ENCODE peak calls at places on chromosomes 12 and 14, in five cellular contexts. Y is CD4-positive, alpha-beta T cell; S is Kasumi-1; J is epithelial cell of esophagus; M is activated CD8-positive, alpha-beta memory T cell treated with anti-CD3 and anti-CD28 coated beads for 48 hours. R is an unnamed sample.

GRCh38 chr12:97609957-97610356 is 147.4 kb downstream of the RMST start:
- DNase-seq in Y (no peak), S (no peak), J (no peak), M (no peak), R (no peak)

GRCh38 chr14:77026166-77026929 is 2.2 kb downstream of the IRF2BPL start:
- DNase-seq in Y (no peak), S (no peak), J (peak), M (no peak), R (no peak)

GRCh38 chr14:54606178-54606577 is 39.2 kb downstream of the SAMD4A start:
- DNase-seq in Y (no peak), S (no peak), J (no peak), M (no peak), R (no peak)

GRCh38 chr14:100740931-100741330 is 14.2 kb downstream of the DLK1 start:
- DNase-seq in Y (no peak), S (no peak), J (no peak), M (no peak), R (no peak)

GRCh38 chr14:32083789-32084188 is 6.7 kb downstream of the ARHGAP5 start:
- DNase-seq in Y (no peak), S (no peak), J (no peak), M (no peak), R (no peak)

GRCh38 chr14:33120966-33121365 is 182.3 kb downstream of the NPAS3 start:
- DNase-seq in Y (no peak), S (no peak), J (peak), M (no peak), R (no peak)

GRCh38 chr12:56326533-56326932 is 7.3 kb downstream of the PAN2 start:
- DNase-seq in Y (no peak), S (no peak), J (peak), M (no peak), R (no peak)

GRCh38 chr14:91195881-91196280 is 48.6 kb downstream of the GPR68 start:
- DNase-seq in Y (no peak), S (no peak), J (no peak), M (no peak), R (no peak)

GRCh38 chr12:47014474-47014873 is 64.9 kb upstream of the PCED1B start:
- DNase-seq in Y (no peak), S (no peak), J (peak), M (no peak), R (no peak)

GRCh38 chr14:101963611-101964296 is 619 bp upstream of the DYNC1H1 start:
- DNase-seq in Y (no peak), S (no peak), J (no peak), M (no peak), R (no peak)

GRCh38 chr14:76924363-76925151 is 98.3 kb downstream of the LRRC74A start:
- DNase-seq in Y (peak), S (no peak), J (no peak), M (no peak), R (peak)

GRCh38 chr12:64042901-64043300 is 179.2 kb downstream of the KICS2 start:
- DNase-seq in Y (no peak), S (no peak), J (no peak), M (no peak), R (no peak)

GRCh38 chr12:67208326-67209067 is 60.7 kb upstream of the CAND1 start:
- DNase-seq in Y (no peak), S (no peak), J (no peak), M (no peak), R (no peak)

GRCh38 chr12:54197037-54197909 is 8.5 kb upstream of the SMUG1 start:
- DNase-seq in Y (no peak), S (no peak), J (peak), M (no peak), R (no peak)

GRCh38 chr14:101197595-101198397 is 294.3 kb upstream of the RTL1 start:
- DNase-seq in Y (no peak), S (no peak), J (no peak), M (no peak), R (no peak)

GRCh38 chr14:94581127-94581999 is at the start of gene SERPINA5:
- DNase-seq in Y (no peak), S (no peak), J (no peak), M (no peak), R (no peak)

GRCh38 chr12:54680374-54680773 is 32.2 kb upstream of the DCD start:
- DNase-seq in Y (no peak), S (peak), J (peak), M (no peak), R (no peak)

GRCh38 chr12:69415471-69416275 is 54.5 kb upstream of the FRS2 start:
- DNase-seq in Y (no peak), S (peak), J (peak), M (no peak), R (no peak)

GRCh38 chr12:5656836-5657235 is 224.9 kb downstream of the NTF3 start:
- DNase-seq in Y (no peak), S (no peak), J (no peak), M (no peak), R (no peak)

GRCh38 chr12:90940872-90941499 is 14.0 kb downstream of the CCER1 start:
- DNase-seq in Y (no peak), S (peak), J (peak), M (no peak), R (peak)

GRCh38 chr12:14614704-14615121 is 47.0 kb upstream of the PLBD1 start:
- DNase-seq in Y (no peak), S (no peak), J (peak), M (no peak), R (no peak)

GRCh38 chr12:78194448-78194847 is 363.8 kb downstream of the NAV3 start:
- DNase-seq in Y (no peak), S (no peak), J (peak), M (no peak), R (no peak)

GRCh38 chr12:104692335-104693218 is 235.8 kb downstream of the CHST11 start:
- DNase-seq in Y (no peak), S (no peak), J (no peak), M (no peak), R (no peak)

GRCh38 chr12:17609152-17609551 is 480.8 kb downstream of the RERGL start:
- DNase-seq in Y (no peak), S (no peak), J (no peak), M (no peak), R (no peak)

GRCh38 chr12:6764011-6764828 is 1.9 kb upstream of the PTMS start:
- DNase-seq in Y (peak), S (peak), J (peak), M (no peak), R (no peak)

GRCh38 chr12:131089526-131090253 is 136.0 kb downstream of the ADGRD1 start:
- DNase-seq in Y (no peak), S (no peak), J (no peak), M (no peak), R (no peak)

GRCh38 chr12:109027767-109028166 is 6.9 kb upstream of the SVOP start:
- DNase-seq in Y (no peak), S (peak), J (no peak), M (no peak), R (no peak)

GRCh38 chr12:48671231-48671856 is 10.7 kb downstream of the KANSL2 start:
- DNase-seq in Y (no peak), S (no peak), J (peak), M (no peak), R (no peak)

GRCh38 chr12:107400686-107401447 is 284.7 kb upstream of the PWP1 start:
- DNase-seq in Y (no peak), S (no peak), J (peak), M (no peak), R (no peak)

GRCh38 chr12:49698619-49699545 is 8.3 kb downstream of the FMNL3 start:
- DNase-seq in Y (no peak), S (peak), J (peak), M (no peak), R (peak)

GRCh38 chr12:119183942-119184695 is 5.4 kb downstream of the HSPB8 start:
- DNase-seq in Y (no peak), S (no peak), J (no peak), M (no peak), R (no peak)

GRCh38 chr12:24499151-24500146 is 449.5 kb downstream of the BCAT1 start:
- DNase-seq in Y (no peak), S (no peak), J (peak), M (no peak), R (no peak)

GRCh38 chr14:76985540-76986260 is 42.8 kb downstream of the IRF2BPL start:
- DNase-seq in Y (no peak), S (no peak), J (no peak), M (no peak), R (no peak)

GRCh38 chr12:3200032-3200617 is 122.9 kb downstream of the TSPAN9 start:
- DNase-seq in Y (no peak), S (no peak), J (peak), M (no peak), R (no peak)

GRCh38 chr14:55212611-55213010 is 21.2 kb upstream of the DLGAP5 start:
- DNase-seq in Y (no peak), S (no peak), J (no peak), M (no peak), R (no peak)

GRCh38 chr14:63896278-63896720 is 43.5 kb downstream of the SYNE2 start:
- DNase-seq in Y (no peak), S (no peak), J (peak), M (no peak), R (no peak)

GRCh38 chr14:68921666-68922065 is 57.4 kb downstream of the ACTN1 start:
- DNase-seq in Y (no peak), S (no peak), J (no peak), M (no peak), R (no peak)